ENCODE peak calls at places on chromosomes 16 and 17, in ten cellular contexts. K, C, N, L, A, U, T, D, J and Q are unnamed samples.

GRCh38 chr16:54936086-54936978 is 5.7 kb downstream of the IRX5 start:
- DNase-seq in C (peak; percentile 7), T (peak; percentile 42), U (no peak), K (peak; percentile 63), L (no peak), A (peak; percentile 63), D (peak; percentile 40), N (no peak), J (no peak), Q (no peak)

GRCh38 chr17:8628609-8629169 is 1.8 kb downstream of the MYH10 start:
- DNase-seq in U (no peak), C (no peak), L (no peak), N (no peak), K (no peak), T (no peak), A (no peak), D (no peak), J (no peak), Q (no peak)

GRCh38 chr17:63950940-63951907 is 19.1 kb upstream of the CD79B start:
- DNase-seq in T (no peak), D (peak; percentile 70), K (peak; percentile 65), U (peak; percentile 71), L (no peak), J (peak; percentile 77), A (peak; percentile 83), C (peak; percentile 82), N (peak; percentile 62), Q (no peak)

GRCh38 chr16:46830417-46830901 is 521 bp downstream of the C16orf87 start:
- DNase-seq in U (peak; percentile 46), L (peak; percentile 24), N (no peak), K (peak; percentile 14), J (no peak), C (peak; percentile 5), D (no peak), A (no peak), T (no peak), Q (no peak)

GRCh38 chr17:73231363-73231762 is 30.3 kb downstream of the CPSF4L start:
- DNase-seq in J (no peak), U (no peak), N (no peak), D (peak; percentile 21), K (no peak), T (no peak), C (peak; percentile 35), A (no peak), L (peak; percentile 29), Q (no peak)

GRCh38 chr17:44130693-44131349 is 7.4 kb upstream of the HDAC5 start:
- DNase-seq in T (no peak), A (no peak), L (no peak), J (no peak), U (no peak), D (no peak), K (no peak), N (peak; percentile 67), C (no peak), Q (no peak)

GRCh38 chr17:40956401-40957254 is 10.1 kb downstream of the KRT39 start:
- DNase-seq in D (no peak), U (no peak), C (peak; percentile 96), J (peak; percentile 88), K (peak; percentile 98), A (no peak), T (no peak), L (no peak), N (peak; percentile 100), Q (no peak)

GRCh38 chr16:11405331-11406176 is 60.3 kb downstream of the RMI2 start:
- DNase-seq in J (peak; percentile 70), U (peak; percentile 48), N (peak; percentile 67), C (peak; percentile 52), K (peak; percentile 32), T (peak; percentile 43), L (no peak), D (peak; percentile 73), A (peak; percentile 75), Q (no peak)

GRCh38 chr17:16122697-16123434 is 92.5 kb downstream of the NCOR1 start:
- DNase-seq in C (peak; percentile 73), K (peak; percentile 86), D (no peak), L (no peak), J (no peak), A (no peak), U (no peak), N (no peak), T (no peak), Q (no peak)

GRCh38 chr17:35879748-35880654 is at the start of gene CCL5:
- DNase-seq in L (no peak), D (peak; percentile 85), N (no peak), T (no peak), J (no peak), A (no peak), K (peak; percentile 70), C (peak; percentile 7), U (no peak), Q (no peak)

GRCh38 chr16:82630688-82631087 is 3.9 kb downstream of the CDH13 start:
- DNase-seq in C (peak; percentile 35), L (no peak), J (no peak), T (no peak), U (no peak), K (peak; percentile 55), N (no peak), D (no peak), A (no peak), Q (no peak)
- TF ChIP-seq CTCF in C (peak; percentile 40), L (peak; percentile 14), J (no peak), T (no peak), U (no peak), K (peak; percentile 47), N (no peak), D (no peak), A (no peak), Q (no peak)

DNA sequence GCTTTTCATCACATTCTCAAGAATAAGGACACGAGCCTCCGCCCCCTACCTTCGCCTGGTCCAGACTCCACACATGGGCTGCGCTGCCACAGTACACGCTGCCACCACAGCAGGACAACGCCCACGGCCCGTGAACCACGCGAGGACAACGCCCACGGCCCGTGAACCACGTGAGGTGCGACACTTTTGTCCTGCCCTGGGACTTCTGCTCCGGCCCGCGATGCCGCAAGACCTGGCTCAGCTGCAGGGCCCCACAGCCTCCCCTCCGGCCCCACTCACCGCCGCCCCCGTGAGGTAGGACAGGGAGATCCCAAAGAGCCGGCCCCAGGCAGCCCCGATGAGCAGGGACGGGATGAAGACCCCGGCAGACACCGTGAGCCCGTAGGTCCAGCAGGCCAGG is 5.9 kb upstream of the CCDC154 start:
- DNase-seq in K (no peak), C (no peak), D (no peak), A (no peak), U (no peak), N (no peak), L (no peak), T (no peak), J (no peak), Q (no peak)
- TF ChIP-seq CTCF in K (no peak), C (peak; percentile 27), D (no peak), A (peak; percentile 45), U (no peak), N (peak; percentile 42), L (no peak), T (no peak), J (no peak), Q (no peak)

GRCh38 chr17:38883592-38884526 is 14.0 kb downstream of the LASP1 start:
- DNase-seq in T (peak; percentile 44), C (no peak), J (no peak), A (peak; percentile 71), D (no peak), U (no peak), K (peak; percentile 26), L (no peak), N (no peak), Q (no peak)
- TF ChIP-seq CTCF in T (peak; percentile 29), C (no peak), J (peak; percentile 26), A (no peak), D (no peak), U (no peak), K (peak; percentile 4), L (no peak), N (no peak), Q (peak; percentile 35)

GRCh38 chr17:38868968-38869646 is 751 bp upstream of the LASP1 start:
- DNase-seq in U (peak; percentile 94), C (peak; percentile 87), J (peak; percentile 100), N (peak; percentile 90), K (peak; percentile 86), T (peak; percentile 97), L (peak; percentile 88), A (peak; percentile 96), D (peak; percentile 81), Q (peak; percentile 80)
- TF ChIP-seq CTCF in U (no peak), C (peak; percentile 47), J (no peak), N (peak; percentile 77), K (peak; percentile 36), T (no peak), L (no peak), A (peak; percentile 33), D (peak; percentile 25), Q (no peak)

DNA sequence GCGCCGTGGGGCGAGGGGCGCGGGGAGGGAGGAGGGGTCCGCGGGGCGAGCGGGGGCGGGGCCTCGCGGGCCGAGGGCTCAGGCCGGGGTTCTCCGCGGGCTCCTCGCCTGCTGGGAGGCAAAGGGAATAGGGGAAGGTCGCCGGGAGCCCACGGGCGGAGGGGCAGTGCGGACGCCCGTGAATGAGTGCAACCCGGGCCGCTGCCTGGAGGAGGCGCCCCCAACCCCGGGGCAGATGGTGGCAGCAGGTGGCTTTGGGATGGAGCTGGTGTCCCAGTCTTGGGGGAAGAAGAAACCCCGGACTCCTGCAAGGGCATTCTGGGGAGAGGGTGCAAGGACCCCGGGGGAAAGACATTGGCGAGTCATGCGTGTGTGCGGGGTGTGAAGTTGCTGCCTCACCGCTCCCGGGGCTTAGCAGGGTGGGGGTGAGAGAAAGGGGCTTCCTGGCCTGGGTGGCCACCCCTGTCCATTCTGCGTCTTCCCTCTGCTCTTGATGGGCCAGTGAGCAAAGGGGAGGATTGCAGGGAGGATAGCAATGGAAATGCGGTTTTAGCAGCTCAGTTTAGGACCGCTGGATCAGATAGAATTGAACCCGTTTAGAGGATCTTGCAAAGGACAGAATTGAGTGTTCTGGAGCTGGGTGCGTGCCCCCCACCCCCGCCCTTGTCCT is 508 bp downstream of the KIAA0513 start:
- DNase-seq in T (no peak), D (no peak), U (no peak), J (peak; percentile 50), C (no peak), A (no peak), K (no peak), L (no peak), N (no peak), Q (no peak)
- TF ChIP-seq CTCF in T (peak; percentile 50), D (peak; percentile 20), U (no peak), J (peak; percentile 46), C (peak; percentile 22), A (peak; percentile 47), K (peak; percentile 9), L (no peak), N (peak; percentile 23), Q (peak; percentile 55)